ENCODE peak calls at places on chromosomes 16 and 17, in nine cellular contexts. Q is CD4-positive, alpha-beta T cell; E is H1; X is tibial artery; P is upper lobe of right lung; R is ovary; V is uterus; Z is HCT116; J is MM.1S. D is an unnamed sample.

GRCh38 chr17:67245694-67246397 is 850 bp upstream of the HELZ start:
- DNase-seq in Q (peak), E (no peak), X (no peak), P (peak), R (peak), V (no peak), Z (no peak), J (no peak), D (peak)

GRCh38 chr17:19645608-19646250 is 2.8 kb upstream of the ALDH3A2 start:
- DNase-seq in Q (peak), E (no peak), X (peak), P (peak), R (no peak), V (peak), Z (no peak), J (peak), D (no peak)

GRCh38 chr16:1069154-1069553 is 3.4 kb upstream of the SSTR5 start:
- DNase-seq in Q (no peak), E (no peak), X (no peak), P (no peak), R (no peak), V (no peak), Z (no peak), J (no peak), D (no peak)

GRCh38 chr16:71966932-71967331 is 33.3 kb downstream of the PKD1L3 start:
- DNase-seq in Q (no peak), E (no peak), X (no peak), P (no peak), R (no peak), V (no peak), Z (no peak), J (no peak), D (no peak)

GRCh38 chr17:78923660-78924453 is 1.3 kb downstream of the TIMP2 start:
- DNase-seq in Q (peak), E (no peak), X (peak), P (peak), R (peak), V (peak), Z (peak), J (peak), D (peak)

GRCh38 chr16:57358527-57359095 is at the start of gene CCL22:
- DNase-seq in Q (no peak), E (no peak), X (no peak), P (no peak), R (no peak), V (no peak), Z (no peak), J (no peak), D (no peak)

GRCh38 chr16:87918866-87919680 is 17.3 kb downstream of the CA5A start:
- DNase-seq in Q (no peak), E (no peak), X (peak), P (no peak), R (peak), V (peak), Z (no peak), J (no peak), D (no peak)

GRCh38 chr17:59357929-59358328 is 26.5 kb downstream of the YPEL2 start:
- DNase-seq in Q (no peak), E (no peak), X (peak), P (no peak), R (no peak), V (no peak), Z (no peak), J (no peak), D (no peak)

GRCh38 chr17:77875051-77875780 is 83.3 kb upstream of the TNRC6C start:
- DNase-seq in Q (no peak), E (no peak), X (no peak), P (no peak), R (no peak), V (no peak), Z (no peak), J (no peak), D (no peak)

GRCh38 chr17:73984981-73985380 is 218.5 kb upstream of the RPL38 start:
- DNase-seq in Q (no peak), E (no peak), X (no peak), P (no peak), R (no peak), V (no peak), Z (no peak), J (no peak), D (no peak)

GRCh38 chr17:67461228-67461780 is 84.2 kb downstream of the PITPNC1 start:
- DNase-seq in Q (no peak), E (no peak), X (no peak), P (no peak), R (no peak), V (no peak), Z (no peak), J (no peak), D (no peak)

GRCh38 chr17:56629450-56630187 is 36.1 kb downstream of the NOG start:
- DNase-seq in Q (no peak), E (peak), X (no peak), P (no peak), R (no peak), V (no peak), Z (peak), J (no peak), D (no peak)

GRCh38 chr17:81002409-81003361 is 11.0 kb downstream of the CHMP6 start:
- DNase-seq in Q (no peak), E (no peak), X (peak), P (peak), R (peak), V (peak), Z (no peak), J (no peak), D (peak)

GRCh38 chr16:17817943-17818342 is 347.2 kb upstream of the XYLT1 start:
- DNase-seq in Q (no peak), E (no peak), X (no peak), P (no peak), R (no peak), V (no peak), Z (no peak), J (no peak), D (no peak)

GRCh38 chr17:4038076-4038475 is 73.8 kb upstream of the ATP2A3 start:
- DNase-seq in Q (no peak), E (no peak), X (no peak), P (no peak), R (no peak), V (no peak), Z (no peak), J (no peak), D (no peak)

GRCh38 chr17:35486920-35487727 is 38.6 kb upstream of the SLFN13 start:
- DNase-seq in Q (peak), E (no peak), X (peak), P (peak), R (peak), V (peak), Z (no peak), J (peak), D (peak)

GRCh38 chr16:11964761-11965539 is at the start of gene TNFRSF17:
- DNase-seq in Q (no peak), E (no peak), X (no peak), P (no peak), R (no peak), V (no peak), Z (no peak), J (peak), D (no peak)

GRCh38 chr17:66526827-66527226 is 224.4 kb downstream of the PRKCA start:
- DNase-seq in Q (no peak), E (no peak), X (no peak), P (no peak), R (no peak), V (no peak), Z (no peak), J (no peak), D (no peak)

GRCh38 chr17:81163051-81163695 is 2.1 kb upstream of the PVALEF start:
- DNase-seq in Q (no peak), E (no peak), X (no peak), P (no peak), R (no peak), V (no peak), Z (no peak), J (no peak), D (peak)

GRCh38 chr16:4110680-4111079 is 5.6 kb downstream of the ADCY9 start:
- DNase-seq in Q (no peak), E (no peak), X (no peak), P (peak), R (no peak), V (no peak), Z (no peak), J (no peak), D (peak)

GRCh38 chr16:106623-107324 is 28.7 kb downstream of the MPG start:
- DNase-seq in Q (peak), E (peak), X (peak), P (no peak), R (no peak), V (no peak), Z (peak), J (peak), D (no peak)

GRCh38 chr16:528111-529011 is 849 bp downstream of the CAPN15 start:
- DNase-seq in Q (no peak), E (no peak), X (no peak), P (no peak), R (peak), V (peak), Z (no peak), J (peak), D (peak)

GRCh38 chr16:76081936-76082335 is 195.3 kb upstream of the CNTNAP4 start:
- DNase-seq in Q (no peak), E (no peak), X (no peak), P (no peak), R (no peak), V (no peak), Z (no peak), J (no peak), D (no peak)

GRCh38 chr16:81551141-81551808 is 106.7 kb downstream of the CMIP start:
- DNase-seq in Q (no peak), E (no peak), X (no peak), P (peak), R (no peak), V (no peak), Z (no peak), J (no peak), D (no peak)

GRCh38 chr16:49492090-49492801 is 118.6 kb downstream of the C16orf78 start:
- DNase-seq in Q (peak), E (peak), X (peak), P (peak), R (peak), V (peak), Z (no peak), J (peak), D (peak)

GRCh38 chr17:81500026-81500425 is 12.6 kb downstream of the ACTG1 start:
- DNase-seq in Q (no peak), E (no peak), X (no peak), P (no peak), R (no peak), V (no peak), Z (no peak), J (no peak), D (no peak)

GRCh38 chr16:78996806-78997205 is 603.7 kb downstream of the MAF start:
- DNase-seq in Q (no peak), E (no peak), X (no peak), P (no peak), R (no peak), V (no peak), Z (no peak), J (no peak), D (no peak)

GRCh38 chr16:73054732-73055481 is 7.0 kb upstream of the ZFHX3 start:
- DNase-seq in Q (no peak), E (no peak), X (no peak), P (no peak), R (no peak), V (no peak), Z (no peak), J (no peak), D (no peak)

GRCh38 chr17:8857919-8858318 is 9.6 kb downstream of the PIK3R6 start:
- DNase-seq in Q (no peak), E (no peak), X (no peak), P (no peak), R (no peak), V (no peak), Z (no peak), J (peak), D (no peak)

GRCh38 chr16:4744758-4745569 is 10.6 kb downstream of the DNAAF8 start:
- DNase-seq in Q (no peak), E (no peak), X (no peak), P (no peak), R (no peak), V (no peak), Z (no peak), J (no peak), D (peak)

GRCh38 chr17:39582658-39583057 is 25.1 kb downstream of the NEUROD2 start:
- DNase-seq in Q (no peak), E (no peak), X (no peak), P (no peak), R (no peak), V (no peak), Z (no peak), J (no peak), D (no peak)

GRCh38 chr17:61618950-61619349 is 27.9 kb upstream of the NACA2 start:
- DNase-seq in Q (no peak), E (no peak), X (no peak), P (no peak), R (no peak), V (no peak), Z (no peak), J (no peak), D (no peak)

GRCh38 chr16:50035468-50035992 is 10.5 kb downstream of the CNEP1R1 start:
- DNase-seq in Q (no peak), E (no peak), X (no peak), P (no peak), R (no peak), V (no peak), Z (no peak), J (no peak), D (no peak)

GRCh38 chr16:35745821-35746248 is 2286.4 kb downstream of the TP53TG3F start:
- DNase-seq in Q (no peak), E (no peak), X (no peak), P (no peak), R (no peak), V (no peak), Z (no peak), J (no peak), D (no peak)

GRCh38 chr16:88602091-88602490 is 31.9 kb downstream of the ZC3H18 start:
- DNase-seq in Q (no peak), E (no peak), X (no peak), P (peak), R (no peak), V (no peak), Z (no peak), J (no peak), D (peak)

GRCh38 chr17:45764479-45764878 is 19.6 kb upstream of the CRHR1 start:
- DNase-seq in Q (no peak), E (no peak), X (no peak), P (no peak), R (no peak), V (no peak), Z (no peak), J (no peak), D (no peak)

GRCh38 chr17:7922499-7923289 is 6.6 kb upstream of the RNF227 start:
- DNase-seq in Q (peak), E (no peak), X (peak), P (peak), R (peak), V (peak), Z (no peak), J (peak), D (peak)

GRCh38 chr17:28675980-28676379 is 14.0 kb downstream of the SUPT6H start:
- DNase-seq in Q (no peak), E (no peak), X (no peak), P (no peak), R (no peak), V (no peak), Z (peak), J (peak), D (no peak)

GRCh38 chr17:80219777-80220708 is at the start of the genes SGSH and SLC26A11:
- DNase-seq in Q (peak), E (no peak), X (peak), P (peak), R (peak), V (peak), Z (peak), J (peak), D (peak)

DNA sequence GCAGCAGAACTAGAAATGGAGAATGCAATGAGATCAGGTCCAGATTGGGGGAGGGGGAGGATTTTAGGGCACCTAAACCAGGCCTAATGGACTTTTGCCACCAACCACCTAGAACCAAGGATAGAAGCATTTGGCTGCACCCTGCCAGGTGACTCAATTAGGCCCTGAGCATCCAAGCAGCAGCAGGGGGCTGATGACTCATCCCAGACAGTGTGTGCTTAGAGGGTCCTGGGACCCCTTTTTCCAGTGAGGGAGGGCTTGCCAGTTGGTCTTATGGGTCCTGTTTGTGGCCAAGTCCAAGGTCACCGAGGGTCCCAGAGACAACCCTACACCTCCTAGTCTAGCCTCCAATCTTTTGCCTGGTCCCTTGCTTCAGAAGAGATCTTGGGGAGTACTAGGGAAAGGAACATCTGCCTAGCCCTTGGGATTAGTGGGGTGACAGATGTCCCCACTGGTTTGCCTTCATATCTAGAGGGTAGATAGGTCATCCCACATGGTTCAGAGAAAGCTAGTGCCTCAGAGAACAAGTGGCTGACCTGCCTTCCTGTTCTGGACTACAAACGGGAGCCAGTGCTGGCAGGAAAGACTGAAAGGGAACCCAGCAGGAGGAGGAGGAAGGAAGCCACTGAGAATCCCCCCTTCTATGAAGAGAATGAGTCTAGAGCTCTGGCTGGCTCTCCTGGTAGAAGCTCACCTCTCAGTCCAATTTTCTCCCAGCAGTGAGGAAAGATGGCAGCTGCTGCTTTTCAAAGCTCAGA is 1.6 kb upstream of the TBKBP1 start:
- DNase-seq in Q (no peak), E (no peak), X (no peak), P (no peak), R (no peak), V (no peak), Z (no peak), J (no peak), D (no peak)
- H3K27ac ChIP-seq in Q (no peak), E (no peak), X (no peak), P (no peak), R (no peak), V (no peak), Z (no peak), J (no peak), D (no peak)

GRCh38 chr17:27244481-27245223 is 49.3 kb upstream of the WSB1 start:
- DNase-seq in Q (no peak), E (no peak), X (peak), P (peak), R (peak), V (peak), Z (no peak), J (no peak), D (peak)

GRCh38 chr17:27240802-27241155 is 53.1 kb upstream of the WSB1 start:
- DNase-seq in Q (no peak), E (no peak), X (no peak), P (no peak), R (no peak), V (no peak), Z (no peak), J (no peak), D (no peak)

GRCh38 chr17:27244019-27244418 is 49.9 kb upstream of the WSB1 start:
- DNase-seq in Q (no peak), E (no peak), X (no peak), P (no peak), R (no peak), V (no peak), Z (no peak), J (no peak), D (no peak)

GRCh38 chr17:27241346-27241946 is 52.5 kb upstream of the WSB1 start:
- DNase-seq in Q (no peak), E (no peak), X (no peak), P (no peak), R (no peak), V (no peak), Z (peak), J (no peak), D (no peak)

DNA sequence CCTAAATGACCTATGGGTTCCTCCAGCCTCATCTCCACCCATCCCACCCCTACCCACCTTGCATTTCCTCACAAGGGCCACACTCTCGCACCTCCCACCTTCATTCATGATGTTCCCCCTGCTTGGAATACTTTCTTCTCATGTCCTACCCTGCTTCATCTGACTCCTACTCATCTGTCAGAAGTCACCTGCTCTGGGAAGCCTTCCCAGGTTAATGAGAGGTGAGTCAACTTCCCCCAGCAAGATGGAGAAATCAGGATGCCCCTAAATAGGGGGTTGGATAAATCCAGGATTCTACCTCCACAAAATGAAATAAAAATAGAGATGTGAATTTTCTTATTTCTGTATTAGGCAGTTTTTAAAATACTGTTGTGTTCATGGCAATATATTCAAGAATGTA is 51.0 kb upstream of the WSB1 start:
- DNase-seq in Q (no peak), E (no peak), X (no peak), P (no peak), R (no peak), V (no peak), Z (no peak), J (no peak), D (no peak)
- H3K27ac ChIP-seq in Q (no peak), E (no peak), X (peak), P (peak), R (no peak), V (no peak), Z (no peak), J (no peak), D (peak)

DNA sequence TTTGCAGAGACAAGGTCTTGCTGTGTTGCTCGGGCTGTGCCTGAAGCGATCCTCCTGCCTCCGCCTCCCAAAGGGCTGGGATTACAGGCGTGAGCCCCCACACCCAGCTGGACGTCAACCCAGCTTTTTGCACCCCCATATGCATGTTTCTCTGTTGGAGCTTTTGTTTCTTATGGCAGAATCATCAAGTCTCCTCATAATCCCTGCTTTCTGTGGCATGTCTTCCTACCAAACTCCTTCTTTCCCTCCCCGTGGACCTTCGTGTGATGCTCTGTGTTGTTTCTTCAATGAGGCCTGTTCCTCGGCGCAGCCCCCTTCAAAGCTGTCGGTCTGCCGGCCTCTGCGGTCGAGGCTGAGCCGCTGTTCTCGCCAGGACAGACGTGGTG is 71.6 kb downstream of the METRNL start:
- DNase-seq in Q (no peak), E (no peak), X (no peak), P (no peak), R (no peak), V (no peak), Z (no peak), J (no peak), D (no peak)
- H3K27ac ChIP-seq in Q (no peak), E (no peak), X (no peak), P (no peak), R (no peak), V (no peak), Z (no peak), J (no peak), D (no peak)

DNA sequence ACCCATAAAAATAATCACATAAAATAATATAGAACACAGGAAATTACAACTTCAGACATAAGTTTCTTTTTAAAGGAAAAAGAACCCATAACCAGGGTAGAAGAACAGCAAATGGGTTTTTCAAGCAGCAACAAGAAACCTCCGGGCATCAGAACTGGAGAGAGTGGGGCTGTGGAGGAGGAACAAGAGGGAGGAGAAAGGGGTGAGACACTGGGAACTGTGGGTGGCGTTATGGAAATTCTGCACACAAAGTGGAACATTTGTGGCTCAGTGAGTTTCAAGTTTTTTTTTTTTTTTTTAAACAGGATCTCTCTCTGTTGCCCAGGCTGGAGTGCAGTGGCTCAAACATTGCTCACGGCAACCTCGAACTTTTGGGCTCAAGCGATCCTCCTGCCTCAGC is 22.6 kb downstream of the EMP2 start:
- DNase-seq in Q (no peak), E (no peak), X (no peak), P (no peak), R (no peak), V (no peak), Z (no peak), J (no peak), D (no peak)
- H3K27ac ChIP-seq in Q (no peak), E (no peak), X (peak), P (peak), R (no peak), V (peak), Z (no peak), J (no peak), D (peak)

D was measured in left lung.